ENCODE peak calls at places on chromosomes 12 and 14, in four cellular contexts. F is stomach, M is HepG2, E is endothelial cell of umbilical vein. D is an unnamed sample.

GRCh38 chr12:125193798-125194562 is 128.7 kb downstream of the AACS start:
- DNase-seq in F (no peak), M (no peak), E (no peak), D (no peak)

GRCh38 chr14:51990488-51990887 is 1.1 kb downstream of the RTRAF start:
- DNase-seq in E (no peak), M (no peak), F (no peak), D (no peak)

GRCh38 chr12:103469716-103470115 is 26.1 kb downstream of the C12orf42 start:
- DNase-seq in M (no peak), F (no peak), E (no peak), D (no peak)

GRCh38 chr14:56801920-56802319 is 8.4 kb downstream of the OTX2 start:
- DNase-seq in F (no peak), M (no peak), E (no peak), D (no peak)

GRCh38 chr12:124053855-124054254 is 80.8 kb downstream of the ZNF664 start:
- DNase-seq in M (peak), E (peak), F (peak), D (no peak)

GRCh38 chr12:28313631-28314030 is 123.4 kb downstream of the CCDC91 start:
- DNase-seq in E (peak), F (no peak), M (no peak), D (no peak)

GRCh38 chr12:32002848-32003493 is 43.8 kb downstream of the RESF1 start:
- DNase-seq in F (no peak), M (no peak), E (no peak), D (no peak)

GRCh38 chr12:101854747-101855146 is 22.6 kb upstream of the DRAM1 start:
- DNase-seq in M (no peak), E (no peak), F (no peak), D (no peak)

GRCh38 chr14:94622653-94623421 is 10.6 kb downstream of the SERPINA3 start:
- DNase-seq in E (no peak), F (no peak), M (no peak), D (no peak)

GRCh38 chr12:115004469-115005146 is 320.6 kb upstream of the TBX3 start:
- DNase-seq in F (no peak), E (no peak), M (no peak), D (no peak)

GRCh38 chr12:1474059-1474537 is 120.3 kb downstream of the FBXL14 start:
- DNase-seq in E (peak), M (peak), F (no peak), D (peak)

GRCh38 chr12:111785651-111786050 is 18.9 kb downstream of the ALDH2 start:
- DNase-seq in M (no peak), F (no peak), E (peak), D (no peak)

GRCh38 chr14:73153272-73153671 is 17.0 kb downstream of the PSEN1 start:
- DNase-seq in E (no peak), M (no peak), F (no peak), D (no peak)

GRCh38 chr14:71119075-71119474 is 211.8 kb downstream of the PCNX1 start:
- DNase-seq in F (no peak), E (no peak), M (no peak), D (no peak)

GRCh38 chr14:58199726-58200479 is at the start of gene ACTR10:
- DNase-seq in F (peak), E (peak), M (peak), D (peak)
- TF ChIP-seq POLR2AphosphoS5 in F (peak), E (peak), M (peak), D (peak)

GRCh38 chr14:90275455-90275814 is 19.1 kb downstream of the PSMC1 start:
- DNase-seq in F (no peak), E (no peak), M (no peak), D (no peak)
- TF ChIP-seq POLR2AphosphoS5 in F (no peak), E (no peak), M (no peak), D (no peak)

DNA sequence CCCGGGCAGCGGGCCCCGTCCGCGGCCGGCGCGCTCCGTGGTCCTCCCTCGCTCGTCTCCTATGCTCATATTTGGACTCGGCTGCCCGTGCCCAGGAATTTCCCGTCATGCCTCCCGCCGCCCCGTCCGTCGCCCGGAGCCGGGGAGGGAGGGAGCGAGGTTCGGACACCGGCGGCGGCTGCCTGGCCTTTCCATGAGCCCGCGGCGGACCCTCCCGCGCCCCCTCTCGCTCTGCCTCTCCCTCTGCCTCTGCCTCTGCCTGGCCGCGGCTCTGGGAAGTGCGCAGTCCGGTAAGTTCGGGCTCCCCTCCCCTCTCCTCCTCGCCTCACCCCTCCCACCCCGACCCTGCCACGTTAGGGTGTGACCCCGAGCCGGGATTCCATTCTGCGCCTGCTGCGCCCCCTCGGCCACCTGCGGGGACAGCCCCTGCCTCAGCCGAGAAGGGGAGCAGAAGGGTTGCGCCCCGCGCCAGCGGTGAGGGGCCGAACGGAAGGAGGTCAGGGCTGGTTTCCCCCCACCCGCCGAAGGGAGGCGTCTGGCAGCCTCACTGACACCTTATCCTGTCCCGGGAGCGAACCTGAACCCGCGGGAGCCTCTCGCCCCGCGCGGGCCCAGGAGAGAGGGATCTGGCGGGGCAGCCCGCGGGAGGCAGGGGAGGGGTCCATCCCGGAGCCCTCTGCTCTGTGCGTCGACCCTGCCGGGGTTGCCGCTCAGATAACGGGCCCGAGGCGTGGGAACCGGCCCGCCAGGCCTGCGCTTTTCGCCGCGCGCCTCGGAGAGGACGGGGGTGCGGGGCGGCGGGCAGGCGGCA is at the start of gene MSRB3:
- DNase-seq in M (peak), F (peak), E (peak), D (no peak)
- TF ChIP-seq POLR2AphosphoS5 in M (no peak), F (peak), E (peak), D (peak)

GRCh38 chr12:69168828-69169227 is 70.5 kb upstream of the CPSF6 start:
- DNase-seq in F (no peak), M (no peak), E (no peak), D (no peak)

GRCh38 chr12:69163681-69164362 is 75.5 kb upstream of the CPSF6 start:
- DNase-seq in F (no peak), M (no peak), E (no peak), D (no peak)

GRCh38 chr12:69170293-69170692 is 69.1 kb upstream of the CPSF6 start:
- DNase-seq in F (no peak), M (no peak), E (no peak), D (no peak)

GRCh38 chr12:69171881-69172280 is 67.5 kb upstream of the CPSF6 start:
- DNase-seq in M (no peak), F (no peak), E (no peak), D (no peak)

GRCh38 chr12:69167648-69168165 is 71.7 kb upstream of the CPSF6 start:
- DNase-seq in E (no peak), F (no peak), M (no peak), D (no peak)
- TF ChIP-seq POLR2AphosphoS5 in E (no peak), F (no peak), M (no peak), D (no peak)

GRCh38 chr12:46266869-46267617 is 1.8 kb downstream of the SLC38A1 start:
- DNase-seq in E (peak), M (peak), F (peak), D (no peak)
- TF ChIP-seq POLR2AphosphoS5 in E (no peak), M (no peak), F (peak), D (no peak)

GRCh38 chr12:130097798-130098255 is 64.4 kb upstream of the FZD10 start:
- DNase-seq in F (no peak), E (no peak), M (no peak), D (no peak)
- TF ChIP-seq POLR2AphosphoS5 in F (no peak), E (no peak), M (no peak), D (no peak)

GRCh38 chr12:21615441-21615840 is 10.8 kb upstream of the GYS2 start:
- DNase-seq in M (no peak), F (no peak), E (peak), D (no peak)

GRCh38 chr12:21614510-21614909 is 9.9 kb upstream of the GYS2 start:
- DNase-seq in M (no peak), E (no peak), F (no peak), D (no peak)

GRCh38 chr12:21617030-21617429 is 12.4 kb upstream of the GYS2 start:
- DNase-seq in E (no peak), M (no peak), F (no peak), D (no peak)

GRCh38 chr12:21613931-21614330 is 9.3 kb upstream of the GYS2 start:
- DNase-seq in E (no peak), F (no peak), M (no peak), D (no peak)

GRCh38 chr12:21618566-21618965 is 13.9 kb upstream of the GYS2 start:
- DNase-seq in F (no peak), M (no peak), E (no peak), D (no peak)
- TF ChIP-seq POLR2AphosphoS5 in F (no peak), M (no peak), E (no peak), D (no peak)

GRCh38 chr12:112937741-112938719 is at the start of gene OAS3:
- DNase-seq in E (peak), M (peak), F (peak), D (peak)
- TF ChIP-seq POLR2AphosphoS5 in E (no peak), M (peak), F (peak), D (no peak)